ENCODE peak calls at places on chromosome 15, in seven cellular contexts. U, J, T, X, W, A and N are unnamed samples.

GRCh38 chr15:87959080-87959479 is 297.5 kb downstream of the NTRK3 start:
- DNase-seq in U (no peak), J (no peak), T (no peak), X (no peak), W (no peak), A (no peak), N (no peak)

GRCh38 chr15:100192092-100192695 is 149.6 kb downstream of the ADAMTS17 start:
- DNase-seq in U (peak), J (peak), T (no peak), X (no peak), W (no peak), A (no peak), N (no peak)

GRCh38 chr15:65326109-65326508 is 21.6 kb downstream of the RNU5B-1 start:
- DNase-seq in U (peak), J (peak), T (peak), X (no peak), W (no peak), A (no peak), N (no peak)

GRCh38 chr15:73319460-73320245 is 49.1 kb downstream of the HCN4 start:
- DNase-seq in U (no peak), J (peak), T (peak), X (no peak), W (no peak), A (no peak), N (no peak)

GRCh38 chr15:64619880-64620839 is 155.2 kb downstream of the RBPMS2 start:
- DNase-seq in U (no peak), J (no peak), T (no peak), X (no peak), W (no peak), A (no peak), N (peak)

GRCh38 chr15:43406808-43407207 is 35.9 kb downstream of the TUBGCP4 start:
- DNase-seq in U (no peak), J (no peak), T (no peak), X (no peak), W (no peak), A (no peak), N (no peak)

GRCh38 chr15:70185251-70185711 is 87.6 kb upstream of the TLE3 start:
- DNase-seq in U (peak), J (no peak), T (no peak), X (no peak), W (no peak), A (no peak), N (no peak)

GRCh38 chr15:81955709-81956108 is 90.1 kb downstream of the MEX3B start:
- DNase-seq in U (no peak), J (no peak), T (no peak), X (no peak), W (no peak), A (no peak), N (no peak)

GRCh38 chr15:33008284-33009011 is 186.1 kb downstream of the FMN1 start:
- DNase-seq in U (no peak), J (no peak), T (no peak), X (no peak), W (no peak), A (no peak), N (no peak)

GRCh38 chr15:61115679-61116078 is 113.4 kb downstream of the RORA start:
- DNase-seq in U (no peak), J (no peak), T (no peak), X (no peak), W (no peak), A (no peak), N (no peak)

GRCh38 chr15:24916305-24917009 is 38.3 kb upstream of the SNRPN start:
- DNase-seq in U (no peak), J (no peak), T (no peak), X (no peak), W (no peak), A (no peak), N (no peak)

GRCh38 chr15:91471410-91471993 is 371.4 kb downstream of the SV2B start:
- DNase-seq in U (no peak), J (no peak), T (no peak), X (no peak), W (no peak), A (peak), N (peak)

GRCh38 chr15:69810441-69811071 is 287.2 kb downstream of the TLE3 start:
- DNase-seq in U (no peak), J (no peak), T (no peak), X (no peak), W (no peak), A (no peak), N (no peak)

GRCh38 chr15:38517312-38517711 is 47.3 kb downstream of the RASGRP1 start:
- DNase-seq in U (no peak), J (no peak), T (no peak), X (no peak), W (no peak), A (no peak), N (no peak)

GRCh38 chr15:36688310-36689102 is 109.1 kb downstream of the CDIN1 start:
- DNase-seq in U (no peak), J (no peak), T (no peak), X (no peak), W (no peak), A (peak), N (no peak)

GRCh38 chr15:38699633-38700230 is 135.1 kb upstream of the RASGRP1 start:
- DNase-seq in U (peak), J (no peak), T (peak), X (peak), W (peak), A (peak), N (peak)

GRCh38 chr15:92661069-92661468 is 5.5 kb upstream of the FAM174B start:
- DNase-seq in U (no peak), J (no peak), T (no peak), X (no peak), W (no peak), A (no peak), N (no peak)

GRCh38 chr15:96381463-96381862 is 51.0 kb downstream of the NR2F2 start:
- DNase-seq in U (no peak), J (no peak), T (no peak), X (no peak), W (no peak), A (no peak), N (no peak)

GRCh38 chr15:101526021-101526420 is 36.5 kb upstream of the PCSK6 start:
- DNase-seq in U (no peak), J (no peak), T (no peak), X (no peak), W (no peak), A (no peak), N (no peak)

GRCh38 chr15:90851945-90852344 is 16.4 kb upstream of the FURIN start:
- DNase-seq in U (no peak), J (no peak), T (no peak), X (no peak), W (no peak), A (no peak), N (no peak)

GRCh38 chr15:27328616-27329015 is 357.6 kb downstream of the GABRG3 start:
- DNase-seq in U (no peak), J (no peak), T (no peak), X (no peak), W (no peak), A (no peak), N (no peak)

GRCh38 chr15:66619152-66619903 is 53.5 kb upstream of the LCTL start:
- DNase-seq in U (peak), J (peak), T (peak), X (peak), W (peak), A (peak), N (peak)

GRCh38 chr15:25619076-25619475 is 180.3 kb upstream of the UBE3A start:
- DNase-seq in U (no peak), J (no peak), T (no peak), X (no peak), W (no peak), A (no peak), N (no peak)

GRCh38 chr15:25697586-25697985 is 165.5 kb downstream of the ATP10A start:
- DNase-seq in U (no peak), J (no peak), T (no peak), X (no peak), W (no peak), A (no peak), N (no peak)

GRCh38 chr15:31084176-31084575 is 17.3 kb downstream of the TRPM1 start:
- DNase-seq in U (no peak), J (no peak), T (no peak), X (no peak), W (no peak), A (no peak), N (no peak)

GRCh38 chr15:69610858-69611257 is 158.2 kb downstream of the RPLP1 start:
- DNase-seq in U (peak), J (no peak), T (no peak), X (no peak), W (no peak), A (no peak), N (no peak)

GRCh38 chr15:59689626-59690236 is 611 bp upstream of the BNIP2 start:
- DNase-seq in U (peak), J (peak), T (peak), X (no peak), W (peak), A (no peak), N (peak)

GRCh38 chr15:70964686-70965085 is 72.1 kb downstream of the LRRC49 start:
- DNase-seq in U (no peak), J (no peak), T (no peak), X (no peak), W (no peak), A (no peak), N (no peak)

GRCh38 chr15:66565141-66565595 is 630 bp downstream of the LCTL start:
- DNase-seq in U (peak), J (no peak), T (no peak), X (no peak), W (no peak), A (no peak), N (no peak)

GRCh38 chr15:30023798-30024295 is 58.9 kb upstream of the GOLGA8J start:
- DNase-seq in U (no peak), J (no peak), T (no peak), X (no peak), W (no peak), A (no peak), N (no peak)

GRCh38 chr15:25858952-25859760 is 4.0 kb downstream of the ATP10A start:
- DNase-seq in U (no peak), J (no peak), T (no peak), X (no peak), W (no peak), A (no peak), N (no peak)

GRCh38 chr15:37096878-37097568 is 3.3 kb downstream of the MEIS2 start:
- DNase-seq in U (no peak), J (peak), T (no peak), X (no peak), W (no peak), A (peak), N (peak)

GRCh38 chr15:70765504-70766281 is 2.3 kb upstream of the UACA start:
- DNase-seq in U (no peak), J (no peak), T (no peak), X (no peak), W (no peak), A (no peak), N (no peak)

GRCh38 chr15:56759450-56759845 is 26.1 kb upstream of the ZNF280D start:
- DNase-seq in U (peak), J (no peak), T (no peak), X (no peak), W (peak), A (peak), N (no peak)

GRCh38 chr15:78384651-78385050 is 44.5 kb downstream of the CRABP1 start:
- DNase-seq in U (no peak), J (no peak), T (no peak), X (no peak), W (no peak), A (no peak), N (no peak)

GRCh38 chr15:20351448-20351961 is 190.1 kb downstream of the GOLGA6L6 start:
- DNase-seq in U (no peak), J (peak), T (peak), X (no peak), W (no peak), A (no peak), N (no peak)

GRCh38 chr15:65414841-65415621 is 7.7 kb downstream of the IGDCC4 start:
- DNase-seq in U (no peak), J (peak), T (no peak), X (peak), W (no peak), A (no peak), N (no peak)

GRCh38 chr15:40511093-40511471 is 40.3 kb downstream of the CHST14 start:
- DNase-seq in U (peak), J (no peak), T (no peak), X (no peak), W (no peak), A (no peak), N (peak)

GRCh38 chr15:48644498-48644826 is 1.0 kb downstream of the FBN1 start:
- DNase-seq in U (peak), J (peak), T (no peak), X (no peak), W (no peak), A (no peak), N (peak)

GRCh38 chr15:48646364-48646763 is 855 bp upstream of the FBN1 start:
- DNase-seq in U (no peak), J (no peak), T (no peak), X (no peak), W (no peak), A (no peak), N (no peak)

GRCh38 chr15:48643776-48644497 is 1.6 kb downstream of the FBN1 start:
- DNase-seq in U (no peak), J (no peak), T (no peak), X (no peak), W (no peak), A (no peak), N (peak)

GRCh38 chr15:48644827-48645557 is 517 bp downstream of the FBN1 start:
- DNase-seq in U (peak), J (peak), T (peak), X (peak), W (no peak), A (peak), N (peak)

GRCh38 chr15:48645558-48646330 is at the start of gene FBN1:
- DNase-seq in U (peak), J (peak), T (peak), X (peak), W (peak), A (peak), N (peak)
- TF ChIP-seq POLR2A in U (peak), J (peak), T (peak), X (peak), W (peak), A (peak), N (peak)

DNA sequence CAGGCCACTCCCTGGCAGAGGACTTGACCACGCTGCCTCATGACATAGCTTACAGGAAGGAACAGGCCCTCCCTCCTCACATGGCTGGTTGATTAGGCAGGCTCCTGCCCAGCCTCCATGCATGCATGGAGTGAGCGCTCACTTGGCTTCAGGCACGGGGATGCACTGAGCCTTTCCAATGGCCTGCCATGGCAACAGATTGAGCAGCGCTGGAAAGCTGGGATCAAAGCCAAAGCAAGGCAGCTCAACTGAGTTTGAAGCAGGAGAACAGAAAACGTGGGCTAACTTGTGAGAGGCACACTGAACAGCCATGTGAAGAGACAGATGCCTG is 5.9 kb upstream of the GRAMD2A start:
- DNase-seq in U (peak), J (no peak), T (no peak), X (no peak), W (no peak), A (no peak), N (no peak)
- TF ChIP-seq POLR2A in U (no peak), J (no peak), T (no peak), X (no peak), W (no peak), A (no peak), N (no peak)

GRCh38 chr15:74433592-74434259 is at the start of gene SEMA7A:
- DNase-seq in U (peak), J (peak), T (peak), X (peak), W (peak), A (peak), N (peak)
- TF ChIP-seq POLR2A in U (peak), J (peak), T (peak), X (peak), W (peak), A (peak), N (peak)

GRCh38 chr15:41660235-41661077 is at the start of gene MGA:
- DNase-seq in U (peak), J (peak), T (peak), X (peak), W (peak), A (peak), N (peak)
- TF ChIP-seq POLR2A in U (no peak), J (peak), T (peak), X (no peak), W (no peak), A (no peak), N (peak)

DNA sequence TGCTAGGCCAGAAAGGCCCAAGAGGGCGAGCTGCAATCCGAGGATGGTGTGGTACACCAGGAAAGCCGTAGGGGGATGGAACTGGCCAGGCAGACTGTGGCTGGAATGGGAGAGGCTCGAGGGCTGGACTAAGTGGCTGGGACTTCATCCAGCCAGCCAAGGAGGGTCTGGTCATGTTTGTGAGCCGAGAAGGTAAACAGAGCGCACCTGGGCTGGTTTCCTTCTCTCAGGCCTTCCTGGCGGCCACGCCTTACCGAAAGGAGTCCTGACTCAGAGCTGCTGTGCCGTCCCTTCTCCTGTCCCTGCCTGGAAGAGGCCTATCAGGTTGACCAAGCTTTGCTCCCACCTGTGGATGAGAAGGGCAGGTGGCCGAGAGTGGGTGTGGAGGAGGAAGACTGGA is 71.5 kb upstream of the GATM start:
- DNase-seq in U (no peak), J (no peak), T (no peak), X (no peak), W (no peak), A (no peak), N (no peak)
- TF ChIP-seq POLR2A in U (no peak), J (no peak), T (no peak), X (no peak), W (no peak), A (no peak), N (no peak)

GRCh38 chr15:94845391-94845718 is 614.0 kb downstream of the MCTP2 start:
- DNase-seq in U (no peak), J (no peak), T (no peak), X (no peak), W (no peak), A (no peak), N (no peak)
- TF ChIP-seq POLR2A in U (no peak), J (no peak), T (no peak), X (no peak), W (no peak), A (no peak), N (no peak)

DNA sequence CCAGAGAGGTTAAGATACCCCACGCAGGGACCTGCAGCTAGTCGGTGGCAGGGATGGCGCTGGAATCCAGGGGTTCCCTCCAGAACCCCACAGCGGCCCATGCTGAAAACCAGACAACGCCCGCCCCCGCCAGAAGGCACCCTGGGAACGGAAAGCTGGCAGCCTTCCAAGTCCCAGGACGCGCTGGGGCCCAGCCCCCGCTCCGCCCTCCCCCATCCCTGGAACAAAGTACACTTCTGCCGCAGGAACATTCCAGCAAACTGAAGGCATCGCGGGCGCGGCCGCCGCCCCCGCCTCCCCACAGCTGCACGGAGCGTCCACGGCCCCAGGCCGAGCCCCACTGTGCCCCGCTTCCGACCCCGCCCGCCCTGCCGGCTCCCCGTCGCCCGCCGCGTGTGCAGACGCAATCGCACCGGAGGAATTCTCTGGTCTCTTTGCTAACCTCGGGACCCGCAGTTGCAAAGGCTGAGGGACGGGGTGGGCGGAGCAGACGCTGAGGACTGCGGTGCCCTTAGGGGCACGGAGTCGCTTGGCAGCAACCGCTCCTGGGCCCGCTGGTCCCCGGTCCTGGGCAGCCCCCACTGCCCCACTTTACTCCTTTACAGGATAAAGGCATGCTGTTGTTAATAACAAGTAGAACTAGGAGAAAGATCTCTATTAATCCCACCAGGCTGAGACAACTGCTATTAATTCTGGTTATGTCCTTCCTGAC is 44.8 kb upstream of the RNU6-1 start:
- DNase-seq in U (peak), J (peak), T (peak), X (peak), W (peak), A (peak), N (peak)
- TF ChIP-seq POLR2A in U (no peak), J (no peak), T (peak), X (peak), W (no peak), A (no peak), N (peak)